ENCODE peak calls at places on chromosomes 6 and 20, in five cellular contexts. Z is left lung, D is foreskin fibroblast, K is ovary, E is epithelial cell of esophagus. H is an unnamed sample.

GRCh38 chr20:46127396-46128010 is 9.4 kb downstream of the CD40 start:
- DNase-seq in Z (no peak), D (no peak), K (no peak), E (no peak), H (no peak)

GRCh38 chr6:137271245-137272183 is 52.3 kb upstream of the IFNGR1 start:
- DNase-seq in Z (no peak), D (peak), K (no peak), E (peak), H (peak)

GRCh38 chr6:82989891-82990290 is 75.8 kb downstream of the UBE3D start:
- DNase-seq in Z (no peak), D (no peak), K (no peak), E (no peak), H (no peak)

GRCh38 chr6:166851426-166851825 is 104.9 kb downstream of the RNASET2 start:
- DNase-seq in Z (no peak), D (no peak), K (no peak), E (no peak), H (no peak)

GRCh38 chr6:127518212-127518709 is 874 bp downstream of the MTCL3 start:
- DNase-seq in Z (no peak), D (no peak), K (no peak), E (no peak), H (no peak)

GRCh38 chr6:165552248-165552736 is 110.7 kb downstream of the PDE10A start:
- DNase-seq in Z (no peak), D (no peak), K (no peak), E (peak), H (no peak)

GRCh38 chr6:133889557-133890301 is 816 bp downstream of the TCF21 start:
- DNase-seq in Z (peak), D (peak), K (peak), E (no peak), H (no peak)

GRCh38 chr6:3753228-3753795 is 1.8 kb upstream of the PXDC1 start:
- DNase-seq in Z (no peak), D (no peak), K (no peak), E (no peak), H (no peak)

GRCh38 chr20:24648919-24649318 is 179.5 kb downstream of the SYNDIG1 start:
- DNase-seq in Z (no peak), D (no peak), K (no peak), E (no peak), H (no peak)

GRCh38 chr6:23529902-23530301 is 596.1 kb upstream of the NRSN1 start:
- DNase-seq in Z (no peak), D (no peak), K (no peak), E (no peak), H (no peak)

GRCh38 chr6:78302411-78302810 is 564.9 kb upstream of the IRAK1BP1 start:
- DNase-seq in Z (no peak), D (no peak), K (no peak), E (peak), H (no peak)

GRCh38 chr6:127539292-127539691 is 20.2 kb upstream of the MTCL3 start:
- DNase-seq in Z (no peak), D (peak), K (no peak), E (peak), H (peak)

GRCh38 chr6:145099713-145100112 is 635.6 kb downstream of the EPM2A start:
- DNase-seq in Z (no peak), D (no peak), K (no peak), E (peak), H (no peak)

GRCh38 chr6:8483650-8484049 is 48.3 kb upstream of the SLC35B3 start:
- DNase-seq in Z (no peak), D (no peak), K (no peak), E (no peak), H (no peak)

GRCh38 chr6:131949615-131949908 is 1.6 kb downstream of the CCN2 start:
- DNase-seq in Z (no peak), D (peak), K (no peak), E (no peak), H (no peak)

GRCh38 chr6:39951198-39951597 is 16.9 kb upstream of the MOCS1 start:
- DNase-seq in Z (no peak), D (no peak), K (no peak), E (no peak), H (no peak)

GRCh38 chr6:21780601-21781000 is 187.1 kb downstream of the SOX4 start:
- DNase-seq in Z (no peak), D (no peak), K (no peak), E (no peak), H (no peak)
- TF ChIP-seq CTCF in Z (no peak), D (no peak), K (no peak), E (no peak), H (no peak)

GRCh38 chr6:157335829-157336228 is 12.5 kb upstream of the TMEM242 start:
- DNase-seq in Z (no peak), D (no peak), K (no peak), E (no peak), H (no peak)

GRCh38 chr6:157343732-157344131 is 20.4 kb upstream of the TMEM242 start:
- DNase-seq in Z (no peak), D (no peak), K (no peak), E (peak), H (no peak)

GRCh38 chr6:157333956-157334355 is 10.6 kb upstream of the TMEM242 start:
- DNase-seq in Z (no peak), D (no peak), K (no peak), E (peak), H (no peak)

GRCh38 chr6:157337766-157338165 is 14.4 kb upstream of the TMEM242 start:
- DNase-seq in Z (no peak), D (no peak), K (no peak), E (no peak), H (no peak)

DNA sequence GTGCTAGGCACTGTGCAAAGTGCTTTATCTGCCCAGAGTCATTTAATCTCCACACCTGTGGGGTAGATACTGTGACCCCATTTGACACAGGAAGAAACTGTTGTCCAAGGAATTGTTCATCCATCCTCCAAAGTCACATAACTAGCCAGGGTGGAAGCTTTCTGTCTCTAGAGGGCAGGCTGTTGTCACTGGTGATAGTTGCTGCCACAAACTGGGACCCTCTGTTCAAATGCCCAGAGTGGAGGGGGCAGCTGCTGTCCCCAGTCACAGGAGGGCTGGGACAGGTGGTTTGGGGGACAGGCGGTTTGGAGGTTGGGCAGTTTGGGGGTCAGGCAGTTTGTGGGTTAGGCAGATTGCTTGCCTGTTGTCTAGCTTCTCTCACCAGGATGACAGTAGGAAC is 16.1 kb upstream of the TMEM242 start:
- DNase-seq in Z (no peak), D (no peak), K (no peak), E (no peak), H (no peak)
- TF ChIP-seq CTCF in Z (no peak), D (no peak), K (no peak), E (no peak), H (peak)

DNA sequence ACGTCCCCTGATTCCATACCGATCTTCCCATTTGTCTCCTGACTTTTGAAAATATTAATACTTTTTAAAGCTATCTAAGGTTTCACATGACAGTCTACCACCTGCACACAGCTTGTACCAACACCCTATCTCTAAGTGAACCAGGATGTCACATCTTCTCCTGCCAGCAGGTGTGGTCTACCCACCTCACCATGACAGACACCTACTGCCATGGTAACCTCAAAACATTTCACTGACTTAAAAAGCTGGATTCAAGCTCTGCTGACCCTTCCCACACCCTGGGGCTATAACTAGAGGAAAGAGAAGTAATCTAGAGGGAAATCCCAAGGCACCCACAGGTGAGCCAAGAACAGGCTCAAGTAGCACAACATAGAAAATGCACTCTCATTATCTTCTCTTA is 1.2 kb downstream of the SLC17A3 start:
- DNase-seq in Z (no peak), D (no peak), K (no peak), E (no peak), H (no peak)
- TF ChIP-seq CTCF in Z (no peak), D (no peak), K (no peak), E (no peak), H (no peak)

GRCh38 chr20:49324306-49324705 is 46.4 kb upstream of the ZNFX1 start:
- DNase-seq in Z (no peak), D (no peak), K (no peak), E (no peak), H (no peak)

GRCh38 chr20:49319204-49319809 is 41.5 kb upstream of the ZNFX1 start:
- DNase-seq in Z (no peak), D (no peak), K (no peak), E (no peak), H (no peak)

GRCh38 chr20:49325981-49326380 is 48.1 kb upstream of the ZNFX1 start:
- DNase-seq in Z (no peak), D (peak), K (no peak), E (no peak), H (no peak)

GRCh38 chr20:49320460-49320859 is 42.6 kb upstream of the ZNFX1 start:
- DNase-seq in Z (no peak), D (peak), K (no peak), E (peak), H (no peak)

DNA sequence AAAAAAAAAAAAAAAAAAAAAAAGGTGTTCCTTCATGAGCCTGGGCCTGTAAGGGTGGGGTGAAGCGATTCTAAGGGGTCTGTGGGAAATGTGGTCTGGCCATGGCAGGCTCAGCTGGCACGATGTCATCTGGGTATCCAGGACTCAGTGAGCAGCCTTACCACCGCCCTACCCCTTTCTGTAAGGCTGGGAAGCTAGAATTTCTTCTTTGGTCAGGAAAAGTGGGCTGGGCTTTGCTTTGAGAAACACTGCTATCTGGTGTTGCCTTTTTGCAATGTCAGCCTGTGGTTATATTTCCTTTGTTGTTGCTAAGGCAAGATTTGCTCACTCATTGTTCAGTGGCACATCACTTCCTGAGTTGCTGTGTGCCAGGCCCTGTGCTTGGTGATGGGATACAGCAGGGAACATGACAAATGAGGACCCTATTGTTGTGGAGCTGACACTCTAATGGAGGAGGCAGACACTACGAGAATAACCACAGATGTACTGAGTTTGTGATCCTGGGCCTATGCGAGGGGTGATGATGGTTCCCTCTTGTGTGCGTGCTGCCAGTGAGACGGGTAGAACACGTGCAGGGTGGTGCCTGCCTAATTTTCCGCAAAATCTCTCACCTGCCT is 45.9 kb upstream of the ZNFX1 start:
- DNase-seq in Z (no peak), D (peak), K (no peak), E (peak), H (peak)
- TF ChIP-seq CTCF in Z (no peak), D (peak), K (no peak), E (peak), H (peak)

GRCh38 chr20:36285746-36286447 is 20.2 kb upstream of the DLGAP4 start:
- DNase-seq in Z (no peak), D (no peak), K (no peak), E (no peak), H (no peak)
- TF ChIP-seq CTCF in Z (no peak), D (no peak), K (no peak), E (no peak), H (no peak)